ENCODE peak calls at places on chromosome 3, in eight cellular contexts. One of them, this sample, is unnamed.

GRCh38 chr3:86711634-86712033 is 279.3 kb downstream of the VGLL3 start:
- DNase-seq in uterus: no peak
- DNase-seq in activated effector memory CD4-positive, alpha-beta T cell treated with anti-CD3 and anti-CD28 coated beads, Interleukin-2, amount 50 U/mL, for 16 hours: no peak
- DNase-seq in NCI-H774: no peak
- DNase-seq in stimulated activated CD4-positive, alpha-beta T cell treated with anti-CD3 and anti-CD28 coated beads, Interleukin-4, amount 100 ng/mL, for 1 hour: no peak
- DNase-seq in WTC11: no peak
- DNase-seq in H7: no peak
- DNase-seq in cardiac muscle cell: no peak
- DNase-seq in this sample: no peak

GRCh38 chr3:58627580-58627894 is 39.0 kb downstream of the FAM3D start:
- DNase-seq in NCI-H774: no peak
- DNase-seq in cardiac muscle cell: peak
- DNase-seq in H7: no peak
- DNase-seq in activated effector memory CD4-positive, alpha-beta T cell treated with anti-CD3 and anti-CD28 coated beads, Interleukin-2, amount 50 U/mL, for 16 hours: no peak
- DNase-seq in stimulated activated CD4-positive, alpha-beta T cell treated with anti-CD3 and anti-CD28 coated beads, Interleukin-4, amount 100 ng/mL, for 1 hour: no peak
- DNase-seq in WTC11: no peak
- DNase-seq in uterus: no peak
- DNase-seq in this sample: peak

GRCh38 chr3:117518385-117518784 is 808.8 kb downstream of the TUSC7 start:
- DNase-seq in cardiac muscle cell: no peak
- DNase-seq in activated effector memory CD4-positive, alpha-beta T cell treated with anti-CD3 and anti-CD28 coated beads, Interleukin-2, amount 50 U/mL, for 16 hours: no peak
- DNase-seq in H7: no peak
- DNase-seq in uterus: no peak
- DNase-seq in WTC11: no peak
- DNase-seq in stimulated activated CD4-positive, alpha-beta T cell treated with anti-CD3 and anti-CD28 coated beads, Interleukin-4, amount 100 ng/mL, for 1 hour: no peak
- DNase-seq in NCI-H774: no peak
- DNase-seq in this sample: no peak

GRCh38 chr3:64898941-64899340 is 211.1 kb upstream of the ADAMTS9 start:
- DNase-seq in NCI-H774: no peak
- DNase-seq in WTC11: no peak
- DNase-seq in stimulated activated CD4-positive, alpha-beta T cell treated with anti-CD3 and anti-CD28 coated beads, Interleukin-4, amount 100 ng/mL, for 1 hour: no peak
- DNase-seq in H7: no peak
- DNase-seq in activated effector memory CD4-positive, alpha-beta T cell treated with anti-CD3 and anti-CD28 coated beads, Interleukin-2, amount 50 U/mL, for 16 hours: no peak
- DNase-seq in uterus: no peak
- DNase-seq in cardiac muscle cell: no peak
- DNase-seq in this sample: no peak

GRCh38 chr3:11734-12133 is 184.8 kb upstream of the CHL1 start:
- DNase-seq in WTC11: no peak
- DNase-seq in H7: no peak
- DNase-seq in uterus: peak
- DNase-seq in stimulated activated CD4-positive, alpha-beta T cell treated with anti-CD3 and anti-CD28 coated beads, Interleukin-4, amount 100 ng/mL, for 1 hour: no peak
- DNase-seq in activated effector memory CD4-positive, alpha-beta T cell treated with anti-CD3 and anti-CD28 coated beads, Interleukin-2, amount 50 U/mL, for 16 hours: no peak
- DNase-seq in cardiac muscle cell: peak
- DNase-seq in NCI-H774: no peak
- DNase-seq in this sample: peak

GRCh38 chr3:172078721-172079120 is 39.3 kb downstream of the FNDC3B start:
- DNase-seq in NCI-H774: no peak
- DNase-seq in cardiac muscle cell: no peak
- DNase-seq in WTC11: no peak
- DNase-seq in stimulated activated CD4-positive, alpha-beta T cell treated with anti-CD3 and anti-CD28 coated beads, Interleukin-4, amount 100 ng/mL, for 1 hour: no peak
- DNase-seq in uterus: no peak
- DNase-seq in activated effector memory CD4-positive, alpha-beta T cell treated with anti-CD3 and anti-CD28 coated beads, Interleukin-2, amount 50 U/mL, for 16 hours: no peak
- DNase-seq in H7: no peak
- DNase-seq in this sample: no peak

GRCh38 chr3:179801263-179801662 is 148.4 kb downstream of the USP13 start:
- DNase-seq in uterus: no peak
- DNase-seq in H7: no peak
- DNase-seq in WTC11: no peak
- DNase-seq in cardiac muscle cell: peak
- DNase-seq in stimulated activated CD4-positive, alpha-beta T cell treated with anti-CD3 and anti-CD28 coated beads, Interleukin-4, amount 100 ng/mL, for 1 hour: no peak
- DNase-seq in NCI-H774: no peak
- DNase-seq in activated effector memory CD4-positive, alpha-beta T cell treated with anti-CD3 and anti-CD28 coated beads, Interleukin-2, amount 50 U/mL, for 16 hours: no peak
- DNase-seq in this sample: no peak

GRCh38 chr3:18442743-18443669 is 17.9 kb upstream of the SATB1 start:
- DNase-seq in NCI-H774: no peak
- DNase-seq in WTC11: no peak
- DNase-seq in activated effector memory CD4-positive, alpha-beta T cell treated with anti-CD3 and anti-CD28 coated beads, Interleukin-2, amount 50 U/mL, for 16 hours: no peak
- DNase-seq in stimulated activated CD4-positive, alpha-beta T cell treated with anti-CD3 and anti-CD28 coated beads, Interleukin-4, amount 100 ng/mL, for 1 hour: peak
- DNase-seq in H7: peak
- DNase-seq in uterus: no peak
- DNase-seq in cardiac muscle cell: no peak
- DNase-seq in this sample: no peak

GRCh38 chr3:80187981-80188380 is 420.2 kb upstream of the ROBO1 start:
- DNase-seq in NCI-H774: no peak
- DNase-seq in activated effector memory CD4-positive, alpha-beta T cell treated with anti-CD3 and anti-CD28 coated beads, Interleukin-2, amount 50 U/mL, for 16 hours: no peak
- DNase-seq in WTC11: no peak
- DNase-seq in cardiac muscle cell: no peak
- DNase-seq in H7: no peak
- DNase-seq in uterus: no peak
- DNase-seq in stimulated activated CD4-positive, alpha-beta T cell treated with anti-CD3 and anti-CD28 coated beads, Interleukin-4, amount 100 ng/mL, for 1 hour: no peak
- DNase-seq in this sample: no peak